ENCODE peak calls at places on chromosome 1, in eight cellular contexts. T, Z, I, V, F, Y, P and W are unnamed samples.

GRCh38 chr1:160400284-160400645 is at the start of gene VANGL2:
- DNase-seq in T (no peak), F (peak), I (no peak), Z (peak), P (no peak), V (peak), Y (peak), W (peak)

GRCh38 chr1:54794401-54795099 is 6.6 kb downstream of the TTC22 start:
- DNase-seq in T (no peak), I (peak), F (peak), V (peak), P (no peak), Y (no peak), Z (no peak), W (no peak)

GRCh38 chr1:203199481-203200058 is 13.1 kb upstream of the CHI3L1 start:
- DNase-seq in I (no peak), F (peak), V (peak), Y (no peak), T (no peak), Z (no peak), P (no peak), W (no peak)

GRCh38 chr1:52996653-52997052 is 65.4 kb upstream of the PODN start:
- DNase-seq in Z (no peak), P (no peak), Y (no peak), V (no peak), F (no peak), T (no peak), I (peak), W (no peak)

GRCh38 chr1:149848811-149849210 is 50.6 kb upstream of the BOLA1 start:
- DNase-seq in Y (peak), F (no peak), I (peak), Z (no peak), V (no peak), P (no peak), T (no peak), W (no peak)

GRCh38 chr1:220368352-220369265 is 96.4 kb upstream of the RAB3GAP2 start:
- DNase-seq in T (no peak), I (peak), Z (no peak), V (no peak), P (no peak), F (no peak), Y (no peak), W (no peak)

GRCh38 chr1:182286761-182287160 is 104.8 kb downstream of the GLUL start:
- DNase-seq in Y (no peak), I (no peak), F (no peak), Z (no peak), V (no peak), T (no peak), P (no peak), W (no peak)

GRCh38 chr1:228852511-228853088 is 117.3 kb downstream of the RHOU start:
- DNase-seq in Y (no peak), I (no peak), Z (peak), V (peak), P (no peak), T (no peak), F (no peak), W (no peak)

GRCh38 chr1:41537257-41537656 is 52.8 kb upstream of the EDN2 start:
- DNase-seq in I (no peak), T (no peak), F (peak), Z (no peak), P (no peak), V (peak), Y (no peak), W (no peak)

GRCh38 chr1:83839566-83840173 is 159.3 kb downstream of the TTLL7 start:
- DNase-seq in F (peak), P (no peak), V (no peak), Z (no peak), T (no peak), Y (no peak), I (no peak), W (no peak)

GRCh38 chr1:223022641-223023473 is 120.2 kb downstream of the TLR5 start:
- DNase-seq in I (no peak), Y (no peak), F (no peak), P (no peak), Z (peak), V (no peak), T (no peak), W (no peak)

GRCh38 chr1:26083246-26083645 is 15.8 kb upstream of the TRIM63 start:
- DNase-seq in V (no peak), T (no peak), P (no peak), F (peak), I (peak), Z (no peak), Y (no peak), W (no peak)

GRCh38 chr1:208825305-208825704 is 581.1 kb upstream of the PLXNA2 start:
- DNase-seq in V (no peak), F (no peak), I (no peak), P (no peak), T (no peak), Y (no peak), Z (no peak), W (no peak)

GRCh38 chr1:157099633-157100009 is at the start of gene ETV3L:
- DNase-seq in F (no peak), P (no peak), I (no peak), V (no peak), T (no peak), Y (no peak), Z (peak), W (no peak)

GRCh38 chr1:243547906-243548305 is 292.1 kb downstream of the SDCCAG8 start:
- DNase-seq in I (no peak), Y (no peak), T (no peak), Z (no peak), P (no peak), V (no peak), F (no peak), W (no peak)

GRCh38 chr1:31689821-31690220 is 14.0 kb downstream of the COL16A1 start:
- DNase-seq in P (no peak), Y (no peak), T (no peak), F (peak), V (no peak), I (peak), Z (no peak), W (no peak)

GRCh38 chr1:38763106-38763505 is 96.5 kb downstream of the RRAGC start:
- DNase-seq in F (no peak), I (no peak), P (no peak), T (no peak), V (no peak), Y (no peak), Z (no peak), W (no peak)

GRCh38 chr1:216310776-216311175 is 112.5 kb downstream of the USH2A start:
- DNase-seq in Y (no peak), Z (peak), V (no peak), T (no peak), F (no peak), I (peak), P (no peak), W (no peak)

GRCh38 chr1:8040586-8040985 is 14.5 kb upstream of the ERRFI1 start:
- DNase-seq in T (peak), P (no peak), V (peak), F (peak), I (peak), Y (no peak), Z (no peak), W (no peak)

GRCh38 chr1:25906644-25907300 is 553 bp upstream of the STMN1 start:
- DNase-seq in F (no peak), T (no peak), V (peak), I (peak), Y (peak), Z (peak), P (no peak), W (no peak)

GRCh38 chr1:10835423-10836421 is 39.3 kb upstream of the CASZ1 start:
- DNase-seq in V (no peak), I (peak), Y (no peak), F (peak), P (no peak), Z (peak), T (peak), W (no peak)

GRCh38 chr1:178360421-178360820 is 136.3 kb downstream of the CLEC20A start:
- DNase-seq in T (no peak), I (no peak), P (no peak), V (no peak), Z (no peak), F (no peak), Y (no peak), W (no peak)

GRCh38 chr1:154913242-154913641 is 23.3 kb downstream of the PMVK start:
- DNase-seq in P (no peak), I (no peak), Y (no peak), T (no peak), Z (no peak), V (no peak), F (no peak), W (no peak)

GRCh38 chr1:54254055-54254454 is 54.1 kb downstream of the MRPL37 start:
- DNase-seq in F (no peak), I (peak), Z (no peak), P (no peak), Y (no peak), T (no peak), V (no peak), W (no peak)

GRCh38 chr1:156012051-156012817 is 8.5 kb downstream of the SSR2 start:
- DNase-seq in P (no peak), F (no peak), V (no peak), T (no peak), I (no peak), Z (no peak), Y (no peak), W (no peak)

GRCh38 chr1:5896706-5897105 is 95.5 kb downstream of the NPHP4 start:
- DNase-seq in F (no peak), I (no peak), T (no peak), Z (no peak), Y (no peak), V (no peak), P (no peak), W (no peak)

GRCh38 chr1:83883979-83884378 is 115.0 kb downstream of the TTLL7 start:
- DNase-seq in V (no peak), F (no peak), I (peak), P (no peak), T (no peak), Z (no peak), Y (no peak), W (no peak)

GRCh38 chr1:41726899-41727748 is 191.6 kb downstream of the HIVEP3 start:
- DNase-seq in P (no peak), F (no peak), T (peak), V (peak), I (no peak), Y (peak), Z (no peak), W (no peak)